ENCODE peak calls at places on chromosome 11, in five cellular contexts. One of them, this sample, is unnamed. For H3K27me3, the result is how much of the 10 kb centered on the place peaks cover.

GRCh38 chr11:109237636-109238035 is 184.4 kb upstream of the C11orf87 start:
- DNase-seq in prostate gland: no peak
- DNase-seq in IMR-90: no peak
- DNase-seq in esophagus muscularis mucosa: no peak
- DNase-seq in ovary: no peak
- DNase-seq in this sample: no peak

GRCh38 chr11:75277211-75277805 is 36.7 kb downstream of the TPBGL start:
- DNase-seq in prostate gland: no peak
- DNase-seq in IMR-90: no peak
- DNase-seq in esophagus muscularis mucosa: no peak
- DNase-seq in ovary: no peak
- DNase-seq in this sample: no peak

GRCh38 chr11:120880791-120881190 is 143.1 kb upstream of the TBCEL start:
- DNase-seq in prostate gland: no peak
- DNase-seq in IMR-90: no peak
- DNase-seq in esophagus muscularis mucosa: no peak
- DNase-seq in ovary: no peak
- DNase-seq in this sample: no peak

GRCh38 chr11:116636341-116636968 is 136.3 kb downstream of the BUD13 start:
- DNase-seq in prostate gland: no peak
- DNase-seq in IMR-90: no peak
- DNase-seq in esophagus muscularis mucosa: no peak
- DNase-seq in ovary: no peak
- DNase-seq in this sample: no peak

GRCh38 chr11:87463486-87464102 is 425.9 kb downstream of the TMEM135 start:
- DNase-seq in prostate gland: no peak
- DNase-seq in IMR-90: peak
- DNase-seq in esophagus muscularis mucosa: peak
- DNase-seq in ovary: no peak
- DNase-seq in this sample: no peak

GRCh38 chr11:59426361-59427067 is at the start of gene OR5A2:
- DNase-seq in prostate gland: no peak
- DNase-seq in IMR-90: no peak
- DNase-seq in esophagus muscularis mucosa: no peak
- DNase-seq in ovary: no peak
- DNase-seq in this sample: no peak

GRCh38 chr11:62340269-62340901 is 3.1 kb downstream of the ASRGL1 start:
- DNase-seq in prostate gland: peak
- DNase-seq in IMR-90: peak
- DNase-seq in esophagus muscularis mucosa: no peak
- DNase-seq in ovary: peak
- DNase-seq in this sample: no peak

GRCh38 chr11:72067266-72067665 is 13.1 kb downstream of the NUMA1 start:
- DNase-seq in prostate gland: no peak
- DNase-seq in IMR-90: no peak
- DNase-seq in esophagus muscularis mucosa: no peak
- DNase-seq in ovary: no peak
- DNase-seq in this sample: no peak

GRCh38 chr11:21037836-21038235 is 368.4 kb downstream of the NELL1 start:
- DNase-seq in prostate gland: no peak
- DNase-seq in IMR-90: no peak
- DNase-seq in esophagus muscularis mucosa: no peak
- DNase-seq in ovary: no peak
- DNase-seq in this sample: no peak

GRCh38 chr11:35330924-35331323 is 88.4 kb downstream of the SLC1A2 start:
- DNase-seq in prostate gland: no peak
- DNase-seq in IMR-90: no peak
- DNase-seq in esophagus muscularis mucosa: no peak
- DNase-seq in ovary: no peak
- DNase-seq in this sample: no peak

GRCh38 chr11:124870430-124870829 is 5.2 kb downstream of the ROBO3 start:
- DNase-seq in prostate gland: no peak
- DNase-seq in IMR-90: no peak
- DNase-seq in esophagus muscularis mucosa: no peak
- DNase-seq in ovary: no peak
- DNase-seq in this sample: no peak

GRCh38 chr11:27443746-27444465 is 28.7 kb downstream of the LGR4 start:
- DNase-seq in prostate gland: no peak
- DNase-seq in IMR-90: no peak
- DNase-seq in esophagus muscularis mucosa: no peak
- DNase-seq in ovary: no peak
- DNase-seq in this sample: no peak

DNA sequence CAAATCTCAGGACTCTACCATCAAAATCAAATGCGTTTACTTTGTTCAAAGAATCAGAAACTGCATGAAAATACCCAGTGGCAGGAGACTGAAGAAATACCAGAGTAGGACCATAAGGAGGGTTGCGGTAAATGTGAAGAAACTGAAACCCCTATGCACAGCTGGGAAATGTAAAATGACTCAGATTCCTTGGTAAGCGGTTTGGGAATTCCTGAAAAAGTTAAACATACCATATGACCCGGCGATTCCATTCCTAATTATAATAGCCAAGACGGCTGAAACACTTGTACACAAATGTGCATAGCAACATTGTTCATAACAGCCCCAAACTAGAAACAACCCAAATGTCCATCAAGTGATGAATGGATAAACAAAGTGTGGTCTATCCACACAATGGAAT is 114.1 kb upstream of the GRAMD1B start:
- DNase-seq in prostate gland: no peak
- DNase-seq in IMR-90: peak
- DNase-seq in esophagus muscularis mucosa: no peak
- DNase-seq in ovary: no peak
- DNase-seq in this sample: no peak
- H3K27me3 ChIP-seq in prostate gland: under half
- H3K27me3 ChIP-seq in IMR-90: under half
- H3K27me3 ChIP-seq in esophagus muscularis mucosa: half or more
- H3K27me3 ChIP-seq in ovary: under half
- H3K27me3 ChIP-seq in this sample: under half

GRCh38 chr11:64855596-64856304 is 11.3 kb upstream of the CDC42BPG start:
- DNase-seq in prostate gland: no peak
- DNase-seq in IMR-90: no peak
- DNase-seq in esophagus muscularis mucosa: no peak
- DNase-seq in ovary: no peak
- DNase-seq in this sample: no peak

GRCh38 chr11:64858467-64859401 is 14.3 kb upstream of the CDC42BPG start:
- DNase-seq in prostate gland: no peak
- DNase-seq in IMR-90: no peak
- DNase-seq in esophagus muscularis mucosa: no peak
- DNase-seq in ovary: no peak
- DNase-seq in this sample: no peak

GRCh38 chr11:64857485-64857884 is 13.0 kb upstream of the CDC42BPG start:
- DNase-seq in prostate gland: no peak
- DNase-seq in IMR-90: no peak
- DNase-seq in esophagus muscularis mucosa: no peak
- DNase-seq in ovary: no peak
- DNase-seq in this sample: no peak

GRCh38 chr11:64854534-64855502 is 10.4 kb upstream of the CDC42BPG start:
- DNase-seq in prostate gland: no peak
- DNase-seq in IMR-90: peak
- DNase-seq in esophagus muscularis mucosa: peak
- DNase-seq in ovary: peak
- DNase-seq in this sample: no peak

DNA sequence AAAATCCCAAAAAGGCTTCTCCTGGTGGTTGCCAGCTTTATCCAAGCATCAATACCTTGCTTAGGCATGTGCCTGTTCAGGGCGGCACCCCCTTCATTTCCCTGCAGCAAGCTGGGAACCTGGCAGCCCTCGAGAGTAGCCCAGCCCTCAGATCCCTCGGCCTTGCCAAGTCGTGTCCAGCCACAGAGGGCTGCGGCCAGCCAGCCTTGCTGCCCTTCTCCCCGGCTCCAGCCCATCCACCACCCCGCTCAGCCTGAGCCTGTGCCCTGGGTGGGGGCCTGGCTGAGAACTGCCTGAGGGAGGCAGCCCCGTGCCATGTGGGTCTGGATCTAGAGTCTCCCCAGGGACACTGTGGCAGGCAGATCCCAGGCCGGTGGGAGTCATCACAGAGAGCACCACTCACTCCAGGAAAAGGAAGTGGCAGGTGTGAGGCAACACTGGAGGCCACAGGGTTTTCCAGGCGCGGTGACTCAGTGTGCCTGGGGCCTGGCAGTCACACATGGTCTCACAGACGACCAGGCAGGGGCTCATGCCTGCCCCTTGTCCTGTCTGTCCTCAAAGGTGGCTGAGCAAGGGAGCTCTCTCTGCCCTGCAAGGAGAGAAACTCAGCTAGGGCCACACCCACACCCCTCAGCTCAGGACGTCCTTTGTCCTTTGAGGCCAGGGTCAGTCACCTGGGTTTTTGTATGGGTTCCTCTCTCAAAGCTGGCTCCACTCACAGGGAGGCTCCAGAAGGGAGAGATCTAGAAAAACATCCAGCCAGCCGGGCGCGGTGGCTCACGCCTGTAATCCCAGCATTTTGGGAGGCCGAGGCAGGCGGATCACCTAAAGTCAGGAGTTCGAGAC is 12.2 kb upstream of the CDC42BPG start:
- DNase-seq in prostate gland: no peak
- DNase-seq in IMR-90: peak
- DNase-seq in esophagus muscularis mucosa: no peak
- DNase-seq in ovary: no peak
- DNase-seq in this sample: no peak
- TF ChIP-seq POLR2A in prostate gland: no peak
- TF ChIP-seq POLR2A in IMR-90: no peak
- TF ChIP-seq POLR2A in esophagus muscularis mucosa: peak
- TF ChIP-seq POLR2A in ovary: no peak
- TF ChIP-seq POLR2A in this sample: no peak

GRCh38 chr11:90774727-90775572 is 552.1 kb upstream of the CHORDC1 start:
- DNase-seq in prostate gland: no peak
- DNase-seq in IMR-90: no peak
- DNase-seq in esophagus muscularis mucosa: no peak
- DNase-seq in ovary: no peak
- DNase-seq in this sample: no peak
- H3K27me3 ChIP-seq in prostate gland: under half
- H3K27me3 ChIP-seq in IMR-90: under half
- H3K27me3 ChIP-seq in esophagus muscularis mucosa: under half
- H3K27me3 ChIP-seq in ovary: under half
- H3K27me3 ChIP-seq in this sample: under half

DNA sequence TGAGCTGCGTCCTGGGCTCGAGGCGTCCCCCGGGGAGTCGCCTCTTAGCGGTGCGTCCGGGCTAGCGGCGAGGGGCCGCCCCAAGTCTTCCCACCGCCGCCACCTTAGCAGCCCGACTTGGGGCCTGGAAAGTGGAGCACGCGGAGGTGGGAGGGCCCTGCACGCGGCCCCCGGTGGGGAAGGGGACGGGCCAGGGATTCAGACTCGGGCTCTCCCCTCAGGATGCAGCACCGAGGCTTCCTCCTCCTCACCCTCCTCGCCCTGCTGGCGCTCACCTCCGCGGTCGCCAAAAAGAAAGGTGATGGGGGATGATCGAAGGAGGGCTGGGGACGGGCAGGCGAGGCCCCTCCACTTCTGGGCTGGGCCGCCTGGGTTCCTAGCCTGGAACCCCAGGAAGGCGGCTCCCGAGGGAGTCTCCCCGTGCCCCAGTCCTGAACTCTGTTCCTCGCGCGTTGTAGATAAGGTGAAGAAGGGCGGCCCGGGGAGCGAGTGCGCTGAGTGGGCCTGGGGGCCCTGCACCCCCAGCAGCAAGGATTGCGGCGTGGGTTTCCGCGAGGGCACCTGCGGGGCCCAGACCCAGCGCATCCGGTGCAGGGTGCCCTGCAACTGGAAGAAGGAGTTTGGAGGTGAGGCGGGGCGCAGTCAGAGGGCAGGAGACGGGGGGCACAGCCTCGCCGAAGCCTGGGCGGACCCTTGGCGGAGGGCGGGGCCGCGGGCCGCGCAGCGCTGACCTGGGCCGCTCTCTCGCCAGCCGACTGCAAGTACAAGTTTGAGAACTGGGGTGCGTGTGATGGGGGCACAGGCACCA is 571 bp downstream of the MDK start:
- DNase-seq in prostate gland: no peak
- DNase-seq in IMR-90: no peak
- DNase-seq in esophagus muscularis mucosa: no peak
- DNase-seq in ovary: peak
- DNase-seq in this sample: no peak
- TF ChIP-seq POLR2A in prostate gland: no peak
- TF ChIP-seq POLR2A in IMR-90: no peak
- TF ChIP-seq POLR2A in esophagus muscularis mucosa: no peak
- TF ChIP-seq POLR2A in ovary: no peak
- TF ChIP-seq POLR2A in this sample: no peak

DNA sequence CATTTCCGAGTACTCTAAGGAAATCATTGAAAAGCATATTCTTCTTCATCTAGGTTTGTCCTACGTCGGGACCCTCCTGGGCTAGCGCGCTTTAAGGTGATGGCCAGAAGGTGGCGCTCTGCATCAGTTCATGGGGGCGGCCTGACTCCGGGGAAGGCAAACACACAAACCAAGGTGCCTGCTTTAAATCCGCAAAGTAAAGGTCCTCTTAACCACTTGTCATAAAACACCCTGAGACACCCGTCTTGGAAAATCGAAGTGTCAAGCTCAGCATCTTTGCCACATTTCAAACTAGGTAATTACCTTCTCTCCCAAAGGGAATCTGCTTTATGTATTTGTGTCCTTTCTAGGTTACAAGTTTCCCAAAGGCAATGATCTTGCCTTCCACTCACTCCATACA is 34.0 kb downstream of the LMO2 start:
- DNase-seq in prostate gland: peak
- DNase-seq in IMR-90: peak
- DNase-seq in esophagus muscularis mucosa: peak
- DNase-seq in ovary: peak
- DNase-seq in this sample: no peak
- H3K27me3 ChIP-seq in prostate gland: under half
- H3K27me3 ChIP-seq in IMR-90: half or more
- H3K27me3 ChIP-seq in esophagus muscularis mucosa: under half
- H3K27me3 ChIP-seq in ovary: under half
- H3K27me3 ChIP-seq in this sample: under half

DNA sequence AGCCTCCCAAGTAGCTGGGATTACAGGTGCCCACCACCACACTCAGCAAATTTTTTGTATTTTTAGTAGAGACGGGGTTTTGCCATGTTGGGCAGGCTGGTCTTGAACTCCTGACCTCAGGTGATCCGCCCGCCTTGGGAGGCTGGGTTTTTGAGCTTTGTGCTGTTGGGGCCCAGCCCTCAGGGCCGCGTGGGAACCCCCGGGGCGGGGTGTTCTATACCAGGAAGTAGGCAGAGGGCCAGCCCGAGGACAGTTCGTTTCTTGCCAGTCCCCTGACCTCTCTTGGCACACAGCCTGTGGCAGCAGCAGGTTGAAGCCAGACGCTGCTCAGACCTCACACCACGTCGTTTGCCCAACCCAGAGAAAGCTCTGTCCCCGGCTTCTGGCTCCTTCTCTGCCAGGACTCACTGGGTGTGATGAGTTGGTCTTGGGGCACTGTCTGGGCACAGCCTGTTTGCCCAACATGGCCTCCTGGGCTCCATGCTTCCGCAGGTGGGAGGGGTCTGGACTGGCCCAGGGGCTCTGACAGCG is 24.9 kb upstream of the CHKA start:
- DNase-seq in prostate gland: peak
- DNase-seq in IMR-90: no peak
- DNase-seq in esophagus muscularis mucosa: no peak
- DNase-seq in ovary: peak
- DNase-seq in this sample: no peak
- TF ChIP-seq POLR2A in prostate gland: peak
- TF ChIP-seq POLR2A in IMR-90: no peak
- TF ChIP-seq POLR2A in esophagus muscularis mucosa: no peak
- TF ChIP-seq POLR2A in ovary: no peak
- TF ChIP-seq POLR2A in this sample: peak